ENCODE peak calls at places on chromosomes 1 and 21, in six cellular contexts. E, U, I, P, J and R are unnamed samples.

GRCh38 chr1:38082678-38083317 is 36.2 kb upstream of the POU3F1 start:
- ATAC-seq in E (no peak), U (peak), I (peak), P (no peak), J (no peak), R (no peak)

GRCh38 chr1:206526064-206526911 is 19.0 kb downstream of the RASSF5 start:
- ATAC-seq in E (peak), U (no peak), I (no peak), P (no peak), J (no peak), R (no peak)

GRCh38 chr1:158045639-158046038 is 52.2 kb downstream of the KIRREL1 start:
- ATAC-seq in E (no peak), U (no peak), I (no peak), P (no peak), J (peak), R (peak)

GRCh38 chr1:56424744-56425493 is 154.4 kb downstream of the PLPP3 start:
- ATAC-seq in E (no peak), U (peak), I (peak), P (peak), J (peak), R (peak)

GRCh38 chr1:243525085-243525487 is 269.2 kb downstream of the SDCCAG8 start:
- ATAC-seq in E (no peak), U (no peak), I (no peak), P (peak), J (no peak), R (no peak)

GRCh38 chr1:81305997-81306452 is 494.7 kb upstream of the ADGRL2 start:
- ATAC-seq in E (no peak), U (peak), I (peak), P (peak), J (peak), R (peak)

GRCh38 chr1:96414598-96414997 is 307.0 kb upstream of the PTBP2 start:
- ATAC-seq in E (no peak), U (no peak), I (no peak), P (no peak), J (no peak), R (no peak)

GRCh38 chr1:38123356-38123755 is 76.8 kb upstream of the POU3F1 start:
- ATAC-seq in E (peak), U (no peak), I (no peak), P (peak), J (no peak), R (no peak)

GRCh38 chr1:207070811-207071210 is 17.7 kb downstream of the PFKFB2 start:
- ATAC-seq in E (no peak), U (no peak), I (no peak), P (no peak), J (no peak), R (no peak)

GRCh38 chr1:36751525-36751924 is 268.8 kb upstream of the CSF3R start:
- ATAC-seq in E (no peak), U (peak), I (no peak), P (peak), J (no peak), R (no peak)

GRCh38 chr1:193431265-193431977 is 245.0 kb upstream of the B3GALT2 start:
- ATAC-seq in E (no peak), U (peak), I (no peak), P (no peak), J (no peak), R (no peak)

GRCh38 chr1:63969461-63969893 is 195.7 kb downstream of the ROR1 start:
- ATAC-seq in E (no peak), U (no peak), I (no peak), P (peak), J (no peak), R (no peak)

GRCh38 chr1:42937836-42938595 is 20.7 kb downstream of the SLC2A1 start:
- ATAC-seq in E (no peak), U (no peak), I (peak), P (no peak), J (no peak), R (no peak)

GRCh38 chr1:12188115-12188514 is 21.3 kb downstream of the TNFRSF1B start:
- ATAC-seq in E (no peak), U (no peak), I (no peak), P (no peak), J (no peak), R (no peak)

GRCh38 chr1:206467915-206468314 is 2.4 kb upstream of the IKBKE start:
- ATAC-seq in E (peak), U (no peak), I (no peak), P (no peak), J (peak), R (peak)

GRCh38 chr1:167928457-167928852 is 8.0 kb upstream of the DCAF6 start:
- ATAC-seq in E (peak), U (no peak), I (no peak), P (no peak), J (no peak), R (no peak)

GRCh38 chr1:86971778-86972177 is 57.3 kb downstream of the HS2ST1 start:
- ATAC-seq in E (no peak), U (no peak), I (no peak), P (no peak), J (no peak), R (no peak)

GRCh38 chr1:182173791-182174190 is 112.3 kb upstream of the ZNF648 start:
- ATAC-seq in E (no peak), U (no peak), I (no peak), P (no peak), J (peak), R (peak)

GRCh38 chr21:39518055-39518844 is 66.5 kb downstream of the SH3BGR start:
- ATAC-seq in E (peak), U (peak), I (peak), P (peak), J (peak), R (peak)

GRCh38 chr1:81349194-81349965 is 451.4 kb upstream of the ADGRL2 start:
- ATAC-seq in E (no peak), U (no peak), I (no peak), P (no peak), J (no peak), R (no peak)

GRCh38 chr21:43020771-43021170 is 46.4 kb downstream of the PKNOX1 start:
- ATAC-seq in E (no peak), U (no peak), I (no peak), P (no peak), J (no peak), R (no peak)

GRCh38 chr1:177794316-177794991 is 175.4 kb downstream of the SEC16B start:
- ATAC-seq in E (no peak), U (no peak), I (no peak), P (no peak), J (no peak), R (no peak)

GRCh38 chr1:214124915-214125314 is 137.1 kb downstream of the PROX1 start:
- ATAC-seq in E (no peak), U (peak), I (peak), P (no peak), J (no peak), R (no peak)

GRCh38 chr1:170145691-170146676 is at the start of gene NTMT2:
- ATAC-seq in E (no peak), U (no peak), I (peak), P (no peak), J (no peak), R (no peak)

GRCh38 chr1:109151146-109151545 is 37.2 kb downstream of the ELAPOR1 start:
- ATAC-seq in E (peak), U (peak), I (no peak), P (peak), J (peak), R (peak)

GRCh38 chr1:236688705-236689104 is 2.4 kb downstream of the ACTN2 start:
- ATAC-seq in E (no peak), U (no peak), I (no peak), P (no peak), J (no peak), R (no peak)

GRCh38 chr1:230176871-230177411 is 109.9 kb downstream of the GALNT2 start:
- ATAC-seq in E (peak), U (no peak), I (no peak), P (no peak), J (peak), R (peak)

GRCh38 chr1:232589809-232590741 is 39.9 kb downstream of the SIPA1L2 start:
- ATAC-seq in E (no peak), U (no peak), I (peak), P (no peak), J (peak), R (no peak)

GRCh38 chr1:21261551-21262281 is 28.5 kb downstream of the ECE1 start:
- ATAC-seq in E (peak), U (no peak), I (no peak), P (peak), J (peak), R (peak)

GRCh38 chr1:227793948-227794812 is 21.3 kb upstream of the PRSS38 start:
- ATAC-seq in E (no peak), U (no peak), I (no peak), P (no peak), J (peak), R (peak)
- TF ChIP-seq EP300 in E (no peak), U (no peak), I (no peak), P (no peak), J (no peak), R (no peak)

GRCh38 chr1:18928406-18928805 is 26.1 kb upstream of the ALDH4A1 start:
- ATAC-seq in E (no peak), U (no peak), I (no peak), P (no peak), J (no peak), R (no peak)
- TF ChIP-seq POLR2A in E (no peak), U (no peak), I (no peak), P (no peak), J (no peak), R (no peak)

GRCh38 chr1:85297855-85298629 is 21.6 kb upstream of the BCL10 start:
- ATAC-seq in E (peak), U (peak), I (peak), P (peak), J (peak), R (peak)
- TF ChIP-seq EP300 in E (no peak), U (no peak), I (no peak), P (no peak), J (peak), R (no peak)

DNA sequence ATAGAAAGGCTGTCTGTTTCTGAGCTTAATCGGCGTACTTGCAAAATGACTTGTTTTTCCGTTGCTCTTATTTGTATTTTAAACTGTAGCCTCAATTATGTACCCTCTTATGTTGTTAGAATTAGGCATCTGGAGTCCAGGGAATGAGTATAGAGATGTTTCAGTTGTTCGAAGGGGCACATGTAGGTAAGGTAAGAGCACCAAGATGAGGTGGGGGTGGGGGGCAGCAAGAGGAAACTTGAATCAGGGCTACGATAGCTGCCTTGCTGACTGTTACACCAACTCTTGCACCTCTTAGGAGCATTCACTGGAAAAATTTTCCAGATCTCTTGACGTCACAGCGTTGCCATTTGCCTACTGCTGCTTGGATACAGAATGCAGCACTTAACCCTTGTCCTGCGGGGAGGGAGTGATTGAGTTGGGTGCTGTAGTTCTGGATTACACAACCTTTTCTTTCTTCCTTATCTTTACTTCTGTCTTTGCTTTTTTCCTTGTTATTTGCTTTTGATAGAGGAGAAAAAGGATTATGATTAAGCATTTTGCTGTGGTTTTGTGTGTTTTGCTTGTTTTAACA is 3.2 kb downstream of the ATP1B1 start:
- ATAC-seq in E (no peak), U (peak), I (no peak), P (peak), J (peak), R (peak)
- TF ChIP-seq POLR2A in E (no peak), U (peak), I (no peak), P (no peak), J (no peak), R (peak)

DNA sequence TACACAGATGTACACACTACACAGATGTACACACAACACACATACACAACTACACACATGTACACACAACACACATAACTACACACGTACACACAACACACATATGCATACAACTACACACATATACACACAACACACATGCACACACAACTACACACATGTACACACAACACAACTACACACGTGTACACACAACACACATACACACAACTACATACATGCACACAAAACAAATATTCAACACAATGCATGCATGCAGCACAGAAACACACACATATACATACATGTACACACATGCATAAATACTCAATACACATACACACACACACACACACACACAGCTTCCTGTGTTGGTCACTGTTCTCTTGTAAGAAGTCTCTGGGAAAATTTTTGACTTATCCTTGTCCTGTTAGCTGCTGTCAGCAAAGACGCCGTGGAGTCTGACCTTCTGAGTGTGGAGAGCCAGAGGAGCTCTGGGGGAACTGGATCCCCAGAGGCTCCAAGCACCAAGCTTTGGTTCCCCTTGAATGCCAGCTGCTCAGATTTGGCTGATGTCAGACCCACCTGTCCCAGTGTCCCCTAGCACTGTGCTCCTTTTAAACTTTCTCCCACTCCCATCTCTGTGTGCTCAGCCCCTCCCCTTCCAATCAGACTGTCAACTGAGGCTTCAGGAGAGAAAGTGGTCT is 318.9 kb downstream of the CAMTA1 start:
- ATAC-seq in E (no peak), U (no peak), I (no peak), P (no peak), J (no peak), R (no peak)
- TF ChIP-seq EP300 in E (no peak), U (no peak), I (no peak), P (no peak), J (no peak), R (no peak)

DNA sequence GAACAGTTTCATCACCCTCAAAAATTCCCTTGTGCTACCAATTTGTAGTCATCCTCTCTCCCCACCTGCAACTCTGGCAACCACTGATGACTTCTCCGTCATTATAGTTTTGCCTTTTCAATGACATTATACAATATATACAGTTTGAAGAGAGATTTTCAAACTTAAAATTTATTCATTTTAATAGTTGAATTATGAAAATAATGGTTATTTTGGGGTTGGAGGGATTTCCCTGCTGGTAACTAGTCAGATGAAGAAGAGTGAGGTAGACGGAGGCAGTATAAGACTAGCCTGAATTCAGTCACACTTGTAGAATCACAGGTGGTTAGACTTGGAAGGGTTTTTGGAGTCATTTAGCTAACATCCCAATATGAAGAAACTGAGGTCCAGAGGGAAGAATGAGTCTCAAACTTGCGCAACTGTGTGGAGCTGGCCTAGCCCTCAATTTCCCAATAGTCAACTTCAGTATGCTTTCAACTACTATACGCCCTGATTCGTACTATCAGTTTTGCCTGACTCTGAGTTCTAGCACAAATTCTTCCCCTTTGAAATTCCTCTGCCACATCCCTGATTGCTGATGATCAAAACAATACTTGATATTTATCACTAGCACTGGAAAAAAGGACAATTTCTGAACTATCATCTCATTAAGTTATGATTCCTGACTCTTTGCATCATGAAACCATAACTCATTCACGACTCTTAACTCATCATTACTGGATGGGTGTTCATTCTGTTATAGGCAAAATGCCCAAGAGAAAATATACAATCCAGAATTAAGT is 54.2 kb downstream of the VANGL2 start:
- ATAC-seq in E (no peak), U (no peak), I (peak), P (no peak), J (no peak), R (no peak)
- TF ChIP-seq POLR2A in E (no peak), U (no peak), I (no peak), P (no peak), J (no peak), R (no peak)

DNA sequence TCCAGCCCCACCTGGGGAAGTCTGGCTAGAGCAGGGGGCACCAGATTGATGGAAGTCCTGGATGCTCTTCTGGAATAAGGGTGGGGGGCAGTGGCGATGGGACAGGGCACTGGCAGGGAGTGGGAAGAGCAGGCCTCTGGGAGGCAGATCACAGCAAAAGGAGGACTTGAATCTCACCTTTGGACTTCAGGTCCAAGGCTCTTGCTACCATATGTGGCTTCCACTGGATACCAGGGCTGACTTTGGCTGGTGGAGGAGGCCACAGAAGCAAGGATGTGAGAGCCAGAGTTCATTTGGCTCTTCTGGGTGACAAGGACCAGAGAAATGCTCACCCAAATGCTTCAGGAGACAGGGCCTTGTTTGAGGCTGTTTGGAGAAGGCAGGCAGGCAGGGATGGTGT is 16.0 kb upstream of the SYNC start:
- ATAC-seq in E (no peak), U (no peak), I (no peak), P (no peak), J (no peak), R (no peak)
- TF ChIP-seq EP300 in E (no peak), U (no peak), I (no peak), P (no peak), J (no peak), R (no peak)

GRCh38 chr1:28736450-28737244 is at the start of gene YTHDF2:
- ATAC-seq in E (peak), U (peak), I (peak), P (peak), J (peak), R (peak)
- TF ChIP-seq POLR2A in E (peak), U (peak), I (peak), P (peak), J (peak), R (peak)

GRCh38 chr1:53326088-53326597 is 1.7 kb downstream of the LRP8 start:
- ATAC-seq in E (peak), U (peak), I (peak), P (peak), J (peak), R (peak)

GRCh38 chr1:53325326-53326087 is 2.4 kb downstream of the LRP8 start:
- ATAC-seq in E (peak), U (no peak), I (no peak), P (no peak), J (no peak), R (no peak)

GRCh38 chr1:53328009-53328489 is at the start of gene LRP8:
- ATAC-seq in E (peak), U (peak), I (peak), P (peak), J (peak), R (peak)

GRCh38 chr1:53327183-53327941 is 508 bp downstream of the LRP8 start:
- ATAC-seq in E (peak), U (peak), I (peak), P (peak), J (peak), R (peak)

GRCh38 chr1:53326598-53327182 is 1.2 kb downstream of the LRP8 start:
- ATAC-seq in E (peak), U (peak), I (peak), P (peak), J (peak), R (peak)
- TF ChIP-seq EP300 in E (no peak), U (no peak), I (no peak), P (no peak), J (no peak), R (no peak)